ENCODE peak calls at places on chromosomes 11 and 22, in four cellular contexts. B, K, N and X are unnamed samples.

GRCh38 chr22:49149721-49150608 is 677.7 kb downstream of the BRD1 start:
- DNase-seq in B (no peak), K (no peak), N (no peak), X (no peak)

GRCh38 chr11:117097567-117098268 is 510 bp downstream of the SIK3 start:
- DNase-seq in B (peak; percentile 24), K (peak; percentile 13), N (no peak), X (peak; percentile 16)

GRCh38 chr11:97965849-97966646 is 1054.7 kb upstream of the CNTN5 start:
- DNase-seq in B (peak; percentile 55), K (no peak), N (peak; percentile 99), X (peak; percentile 80)

GRCh38 chr11:1548221-1549070 is 23.6 kb downstream of the DUSP8 start:
- DNase-seq in B (peak; percentile 78), K (no peak), N (peak; percentile 40), X (peak; percentile 42)

GRCh38 chr22:46846154-46846831 is 83.8 kb downstream of the TBC1D22A start:
- DNase-seq in B (no peak), K (no peak), N (peak; percentile 11), X (no peak)

GRCh38 chr11:95461348-95461747 is 230.3 kb upstream of the SESN3 start:
- DNase-seq in B (no peak), K (no peak), N (no peak), X (no peak)

GRCh38 chr11:69337211-69337721 is 43.3 kb downstream of the MYEOV start:
- DNase-seq in B (no peak), K (peak; percentile 35), N (no peak), X (peak; percentile 57)

GRCh38 chr11:62981743-62982142 is 3.0 kb downstream of the SLC22A6 start:
- DNase-seq in B (no peak), K (no peak), N (no peak), X (no peak)

GRCh38 chr11:61172353-61172752 is 11.1 kb upstream of the VPS37C start:
- DNase-seq in B (no peak), K (no peak), N (no peak), X (no peak)

GRCh38 chr22:46661221-46661851 is 41.1 kb downstream of the GRAMD4 start:
- DNase-seq in B (peak; percentile 46), K (peak; percentile 20), N (peak; percentile 69), X (peak; percentile 45)